ENCODE peak calls at places on chromosomes 7 and 10, in seven cellular contexts. L is amygdala; Q is GM12891; B is esophagus squamous epithelium; H is fibroblast of gingiva; E is stimulated activated CD8-positive, alpha-beta memory T cell treated with anti-CD3 and anti-CD28 coated beads, Interleukin-4, amount 100 ng/mL, for 1 hour; S is mesothelial cell of epicardium. P is an unnamed sample.

GRCh38 chr10:46020871-46021553 is 9.4 kb downstream of the NCOA4 start:
- DNase-seq in E (no peak), L (no peak), Q (no peak), B (no peak), S (no peak), H (peak), P (no peak)

GRCh38 chr7:153152786-153153185 is 393.2 kb downstream of the ACTR3B start:
- DNase-seq in L (no peak), S (no peak), B (no peak), E (no peak), Q (no peak), H (no peak), P (no peak)

GRCh38 chr7:22627136-22627535 is 99.9 kb upstream of the IL6 start:
- DNase-seq in S (no peak), E (no peak), H (peak), B (no peak), Q (no peak), L (no peak), P (no peak)

GRCh38 chr10:114437456-114438292 is 33.4 kb upstream of the AFAP1L2 start:
- DNase-seq in S (no peak), B (no peak), H (no peak), L (no peak), E (no peak), Q (no peak), P (peak)

GRCh38 chr7:30679664-30680063 is 2.6 kb downstream of the CRHR2 start:
- DNase-seq in E (no peak), L (no peak), H (no peak), B (no peak), Q (no peak), S (no peak), P (no peak)

GRCh38 chr7:137977173-137977572 is 24.7 kb downstream of the CREB3L2 start:
- DNase-seq in S (no peak), H (no peak), L (no peak), B (no peak), Q (no peak), E (no peak), P (no peak)

GRCh38 chr7:84247591-84247990 is 53.0 kb upstream of the SEMA3A start:
- DNase-seq in B (no peak), S (no peak), Q (no peak), H (no peak), E (no peak), L (no peak), P (no peak)

GRCh38 chr7:111540199-111540815 is 22.0 kb downstream of the IMMP2L start:
- DNase-seq in S (no peak), H (peak), E (no peak), Q (no peak), B (no peak), L (no peak), P (no peak)

GRCh38 chr7:33886100-33886623 is 19.2 kb upstream of the BMPER start:
- DNase-seq in E (no peak), B (no peak), Q (no peak), S (no peak), L (no peak), H (no peak), P (no peak)

GRCh38 chr7:39746162-39746782 is 122.9 kb downstream of the RALA start:
- DNase-seq in S (peak), E (peak), L (peak), H (peak), B (no peak), Q (no peak), P (peak)

GRCh38 chr7:51973942-51974341 is 657.3 kb upstream of the COBL start:
- DNase-seq in S (no peak), L (no peak), B (no peak), Q (no peak), H (no peak), E (no peak), P (no peak)

GRCh38 chr10:78382776-78383175 is 349.1 kb downstream of the RPS24 start:
- DNase-seq in E (no peak), L (no peak), Q (no peak), H (no peak), B (no peak), S (no peak), P (no peak)

GRCh38 chr10:12380999-12381398 is 31.7 kb downstream of the CAMK1D start:
- DNase-seq in Q (no peak), S (no peak), L (no peak), E (no peak), H (no peak), B (no peak), P (no peak)

GRCh38 chr10:89428873-89429272 is 14.5 kb downstream of the IFIT5 start:
- DNase-seq in B (no peak), S (no peak), Q (no peak), E (no peak), L (no peak), H (peak), P (no peak)

GRCh38 chr7:112162161-112163020 is 43.8 kb downstream of the DOCK4 start:
- DNase-seq in B (no peak), E (no peak), L (peak), Q (no peak), S (no peak), H (peak), P (no peak)

GRCh38 chr10:100519321-100520051 is at the start of gene SEC31B:
- DNase-seq in L (no peak), Q (no peak), H (no peak), B (no peak), S (no peak), E (no peak), P (no peak)

GRCh38 chr10:126551197-126551596 is 119.3 kb downstream of the C10orf90 start:
- DNase-seq in Q (no peak), S (no peak), L (no peak), B (no peak), E (no peak), H (no peak), P (no peak)

GRCh38 chr7:114243019-114243507 is 171.6 kb upstream of the FOXP2 start:
- DNase-seq in L (no peak), H (no peak), Q (no peak), B (no peak), S (no peak), E (no peak), P (no peak)

GRCh38 chr7:71761336-71761735 is 629.4 kb downstream of the GALNT17 start:
- DNase-seq in L (no peak), H (no peak), Q (no peak), E (no peak), B (no peak), S (no peak), P (no peak)

GRCh38 chr10:49649294-49649693 is 30.2 kb upstream of the C10orf53 start:
- DNase-seq in E (no peak), Q (no peak), B (no peak), L (no peak), S (no peak), H (no peak), P (no peak)

GRCh38 chr7:75977741-75978140 is 16.7 kb downstream of the TMEM120A start:
- DNase-seq in Q (no peak), E (no peak), L (no peak), H (peak), B (no peak), S (no peak), P (no peak)

GRCh38 chr7:7772385-7772784 is 54.0 kb upstream of the RPA3 start:
- DNase-seq in B (no peak), L (no peak), Q (no peak), E (no peak), H (peak), S (no peak), P (no peak)

GRCh38 chr10:47030191-47030698 is 119.0 kb downstream of the PTPN20 start:
- DNase-seq in S (peak), L (no peak), H (no peak), Q (no peak), B (no peak), E (no peak), P (no peak)

GRCh38 chr10:133292919-133293809 is 15.5 kb downstream of the TUBGCP2 start:
- DNase-seq in Q (no peak), L (no peak), E (no peak), B (no peak), S (no peak), H (peak), P (no peak)

GRCh38 chr10:70584941-70585544 is 17.5 kb downstream of the PRF1 start:
- DNase-seq in S (peak), B (no peak), E (no peak), L (no peak), H (peak), Q (no peak), P (no peak)

GRCh38 chr10:88803641-88804040 is 1.1 kb downstream of the LIPM start:
- DNase-seq in Q (no peak), E (no peak), L (no peak), S (no peak), H (no peak), B (no peak), P (no peak)

GRCh38 chr7:133753513-133753912 is 373.6 kb upstream of the LRGUK start:
- DNase-seq in B (no peak), E (no peak), Q (no peak), L (no peak), S (no peak), H (no peak), P (no peak)

GRCh38 chr10:58704226-58705200 is 191.8 kb downstream of the BICC1 start:
- DNase-seq in E (no peak), S (no peak), B (no peak), H (peak), L (no peak), Q (no peak), P (no peak)

GRCh38 chr7:28065308-28065707 is 115.3 kb downstream of the JAZF1 start:
- DNase-seq in H (peak), Q (no peak), E (no peak), S (no peak), B (no peak), L (no peak), P (no peak)

GRCh38 chr7:22110227-22110839 is 164.6 kb upstream of the CDCA7L start:
- DNase-seq in E (peak), H (peak), B (no peak), Q (peak), S (no peak), L (peak), P (peak)

GRCh38 chr10:132708441-132708840 is 77.5 kb downstream of the NKX6-2 start:
- DNase-seq in H (no peak), L (no peak), B (no peak), Q (no peak), E (no peak), S (no peak), P (no peak)

GRCh38 chr7:131302453-131302852 is 25.2 kb upstream of the MKLN1 start:
- DNase-seq in E (no peak), B (no peak), L (no peak), Q (no peak), S (no peak), H (no peak), P (no peak)

GRCh38 chr7:135380351-135380750 is 129.6 kb downstream of the CNOT4 start:
- DNase-seq in E (no peak), L (no peak), S (no peak), B (no peak), Q (no peak), H (no peak), P (no peak)

GRCh38 chr10:36676321-36677169 is 448.9 kb upstream of the ANKRD30A start:
- DNase-seq in H (peak), E (no peak), L (no peak), S (no peak), Q (no peak), B (no peak), P (no peak)

GRCh38 chr10:101132636-101133473 is 1.8 kb downstream of the TLX1 start:
- DNase-seq in Q (no peak), H (no peak), B (no peak), L (no peak), E (no peak), S (no peak), P (no peak)

GRCh38 chr7:98286701-98287485 is 5.4 kb downstream of the BRI3 start:
- DNase-seq in L (no peak), S (no peak), E (no peak), B (no peak), H (no peak), Q (no peak), P (no peak)

GRCh38 chr10:105262666-105263065 is 621.6 kb downstream of the SORCS3 start:
- DNase-seq in L (no peak), S (no peak), B (no peak), E (no peak), Q (no peak), H (no peak), P (no peak)

GRCh38 chr7:1839701-1840100 is 169.6 kb downstream of the ELFN1 start:
- DNase-seq in H (no peak), Q (no peak), S (no peak), B (no peak), E (no peak), L (no peak), P (no peak)

P was measured in GM19239.